ENCODE peak calls at places on chromosomes 5 and 9, in eight cellular contexts. G is sigmoid colon, B is HCT116, X is right lobe of liver, Z is stomach, O is esophagus squamous epithelium, Q is ovary, F is uterus. Y is an unnamed sample.
A peak's percentile ranks its signal among the peaks of the same experiment; 100 is the strongest.

GRCh38 chr5:128228506-128228905 is 144.9 kb downstream of the SLC12A2 start:
- DNase-seq in G (no peak), B (no peak), X (no peak), Z (no peak), O (no peak), Q (no peak), F (no peak), Y (peak; percentile 15)

GRCh38 chr9:18149457-18150011 is 324.4 kb upstream of the ADAMTSL1 start:
- DNase-seq in G (no peak), B (no peak), X (no peak), Z (no peak), O (no peak), Q (no peak), F (no peak), Y (no peak)

GRCh38 chr5:138677782-138678181 is 75.4 kb upstream of the CTNNA1 start:
- DNase-seq in G (no peak), B (no peak), X (no peak), Z (no peak), O (no peak), Q (no peak), F (no peak), Y (no peak)

GRCh38 chr9:107465467-107466451 is 23.8 kb downstream of the KLF4 start:
- DNase-seq in G (peak; percentile 88), B (no peak), X (peak; percentile 74), Z (peak; percentile 70), O (no peak), Q (peak; percentile 85), F (peak; percentile 55), Y (peak; percentile 68)

GRCh38 chr5:86858452-86858851 is 240.7 kb downstream of the COX7C start:
- DNase-seq in G (no peak), B (no peak), X (no peak), Z (no peak), O (no peak), Q (no peak), F (no peak), Y (no peak)

GRCh38 chr5:178113141-178113787 is at the start of gene N4BP3:
- DNase-seq in G (no peak), B (peak; percentile 47), X (peak; percentile 52), Z (peak; percentile 83), O (no peak), Q (peak; percentile 64), F (no peak), Y (no peak)

GRCh38 chr5:115778417-115778816 is 38.0 kb downstream of the CDO1 start:
- DNase-seq in G (no peak), B (no peak), X (no peak), Z (no peak), O (no peak), Q (no peak), F (no peak), Y (no peak)

GRCh38 chr9:95626885-95627558 is 110.3 kb upstream of the PTCH1 start:
- DNase-seq in G (peak; percentile 70), B (no peak), X (peak; percentile 29), Z (no peak), O (no peak), Q (no peak), F (peak; percentile 46), Y (no peak)

GRCh38 chr9:82332774-82333152 is 344.2 kb downstream of the SPATA31D1 start:
- DNase-seq in G (no peak), B (no peak), X (no peak), Z (no peak), O (no peak), Q (no peak), F (no peak), Y (no peak)

GRCh38 chr5:90390326-90390725 is 19.2 kb downstream of the CETN3 start:
- DNase-seq in G (no peak), B (no peak), X (no peak), Z (no peak), O (no peak), Q (no peak), F (no peak), Y (no peak)

GRCh38 chr5:95866431-95867063 is 44.0 kb upstream of the GLRX start:
- DNase-seq in G (no peak), B (no peak), X (no peak), Z (no peak), O (no peak), Q (no peak), F (no peak), Y (no peak)

DNA sequence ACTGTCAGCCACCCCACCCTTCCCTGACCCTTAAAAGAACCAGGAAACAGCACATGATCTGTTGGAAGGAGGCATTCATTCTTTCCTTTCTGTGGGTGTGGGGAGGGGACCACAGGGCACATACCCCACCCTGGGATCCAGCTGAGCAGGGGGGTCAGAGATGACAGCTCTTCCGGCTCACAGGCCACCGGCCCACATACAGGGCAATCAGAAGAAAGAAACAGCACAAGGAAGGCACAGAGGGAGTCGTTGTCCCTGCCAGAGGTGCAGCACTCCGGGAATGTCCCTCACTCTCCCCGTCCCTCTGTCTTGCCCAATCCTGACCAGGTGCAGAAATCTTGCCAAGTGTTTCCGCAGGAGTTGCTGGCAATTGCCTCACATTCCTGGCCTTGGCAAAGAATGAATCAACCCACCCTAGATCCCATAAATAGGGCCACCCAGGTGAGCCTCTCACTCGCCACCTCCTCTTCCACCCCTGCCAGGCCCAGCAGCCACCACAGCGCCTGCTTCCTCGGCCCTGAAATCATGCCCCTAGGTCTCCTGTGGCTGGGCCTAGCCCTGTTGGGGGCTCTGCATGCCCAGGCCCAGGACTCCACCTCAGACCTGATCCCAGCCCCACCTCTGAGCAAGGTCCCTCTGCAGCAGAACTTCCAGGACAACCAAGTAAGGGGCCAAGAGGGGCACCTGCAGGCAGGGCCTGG is at the start of gene LCN2:
- DNase-seq in G (no peak), B (peak; percentile 48), X (peak; percentile 70), Z (peak; percentile 84), O (no peak), Q (no peak), F (no peak), Y (no peak)
- TF ChIP-seq POLR2A in G (no peak), B (no peak), X (no peak), Z (no peak), O (no peak), Q (no peak), F (no peak), Y (no peak)

GRCh38 chr5:55523293-55523692 is 11.5 kb downstream of the PLPP1 start:
- DNase-seq in G (no peak), B (no peak), X (no peak), Z (no peak), O (no peak), Q (no peak), F (no peak), Y (no peak)

GRCh38 chr5:55521903-55522302 is 12.9 kb downstream of the PLPP1 start:
- DNase-seq in G (no peak), B (no peak), X (no peak), Z (no peak), O (no peak), Q (no peak), F (no peak), Y (no peak)

GRCh38 chr5:55519001-55519400 is 15.8 kb downstream of the PLPP1 start:
- DNase-seq in G (no peak), B (no peak), X (no peak), Z (no peak), O (no peak), Q (no peak), F (no peak), Y (no peak)

GRCh38 chr5:55520117-55520829 is 14.5 kb downstream of the PLPP1 start:
- DNase-seq in G (no peak), B (no peak), X (no peak), Z (no peak), O (no peak), Q (no peak), F (no peak), Y (no peak)

DNA sequence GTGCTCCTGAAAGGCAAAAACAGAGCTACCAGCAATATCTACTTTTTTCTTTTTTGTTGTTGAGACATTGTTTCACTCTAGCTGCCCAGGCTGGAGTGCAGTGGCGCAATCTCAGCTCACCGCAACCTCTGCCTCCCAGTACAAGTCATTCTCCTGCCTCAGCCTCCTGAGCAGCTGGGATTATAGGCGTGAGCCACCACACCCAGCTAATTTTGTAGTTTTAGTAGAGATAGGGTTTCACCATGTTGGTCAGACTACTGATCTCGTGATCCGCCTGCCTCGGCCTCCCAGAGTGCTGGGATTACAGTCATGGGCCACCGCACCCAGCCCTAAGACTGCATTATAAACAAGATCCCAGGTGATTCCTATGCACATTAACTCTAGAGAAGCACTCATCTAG is 17.0 kb downstream of the PLPP1 start:
- DNase-seq in G (no peak), B (no peak), X (no peak), Z (no peak), O (no peak), Q (no peak), F (no peak), Y (no peak)
- H3K4me1 ChIP-seq in G (peaks cover 70% of the 10 kb centered on the region), B (no peaks in the 10 kb centered on the region), X (peaks cover 7% of the 10 kb centered on the region), Z (peaks cover 86% of the 10 kb centered on the region), O (no peaks in the 10 kb centered on the region), Q (peaks cover 5% of the 10 kb centered on the region), F (no peaks in the 10 kb centered on the region), Y (no peaks in the 10 kb centered on the region)

GRCh38 chr5:170267431-170268152 is 30.0 kb downstream of the LCP2 start:
- DNase-seq in G (peak; percentile 92), B (peak; percentile 37), X (peak; percentile 69), Z (peak; percentile 70), O (no peak), Q (peak; percentile 83), F (peak; percentile 85), Y (peak; percentile 78)
- H3K36me3 ChIP-seq in G (no peaks in the 10 kb centered on the region), B (no peaks in the 10 kb centered on the region), X (no peaks in the 10 kb centered on the region), Z (peaks cover 31% of the 10 kb centered on the region), O (no peaks in the 10 kb centered on the region), Q (no peaks in the 10 kb centered on the region), F (no peaks in the 10 kb centered on the region), Y (peaks cover 1% of the 10 kb centered on the region)

GRCh38 chr5:126777974-126778674 is 1.2 kb downstream of the LMNB1 start:
- DNase-seq in G (peak; percentile 92), B (peak; percentile 85), X (peak; percentile 92), Z (peak; percentile 82), O (peak; percentile 75), Q (peak; percentile 87), F (peak; percentile 83), Y (peak; percentile 64)
- TF ChIP-seq POLR2A in G (no peak), B (peak; percentile 76), X (peak; percentile 58), Z (no peak), O (no peak), Q (peak; percentile 20), F (peak; percentile 26), Y (peak; percentile 19)

Y was measured in tibial nerve.